ENCODE peak calls at places on chromosomes 12 and 14, in four cellular contexts. Q is heart right ventricle, C is suprapubic skin, F is endothelial cell of umbilical vein. S is an unnamed sample.

GRCh38 chr14:33464563-33464962 is 486.3 kb downstream of the EGLN3 start:
- DNase-seq in C (no peak), F (no peak), Q (no peak), S (no peak)

GRCh38 chr12:57455374-57456144 is 452 bp downstream of the INHBE start:
- DNase-seq in F (no peak), Q (no peak), C (no peak), S (no peak)

GRCh38 chr12:32502693-32503510 is 103.5 kb downstream of the FGD4 start:
- DNase-seq in C (no peak), F (peak; percentile 60), Q (no peak), S (no peak)

GRCh38 chr12:131075611-131076010 is 121.9 kb downstream of the ADGRD1 start:
- DNase-seq in Q (no peak), C (no peak), F (no peak), S (no peak)

GRCh38 chr14:89251066-89251465 is 166.0 kb downstream of the FOXN3 start:
- DNase-seq in F (no peak), Q (no peak), C (no peak), S (no peak)

GRCh38 chr12:47736216-47736615 is 10.9 kb upstream of the ENDOU start:
- DNase-seq in C (no peak), Q (no peak), F (no peak), S (no peak)

GRCh38 chr14:99391671-99392070 is 89.0 kb downstream of the SETD3 start:
- DNase-seq in C (no peak), Q (no peak), F (peak; percentile 76), S (no peak)

GRCh38 chr12:56190695-56191155 is 1.4 kb upstream of the SMARCC2 start:
- DNase-seq in C (no peak), F (no peak), Q (no peak), S (no peak)

GRCh38 chr12:103801709-103802585 is 39.1 kb downstream of the NT5DC3 start:
- DNase-seq in Q (no peak), F (no peak), C (no peak), S (no peak)

GRCh38 chr14:92728781-92729364 is 19.6 kb downstream of the LGMN start:
- DNase-seq in F (peak; percentile 20), C (peak; percentile 42), Q (no peak), S (peak; percentile 65)

GRCh38 chr12:122123051-122123760 is 44.6 kb downstream of the MLXIP start:
- DNase-seq in Q (peak; percentile 77), F (peak; percentile 70), C (peak; percentile 82), S (peak; percentile 72)

GRCh38 chr14:63938198-63939005 is 85.6 kb downstream of the SYNE2 start:
- DNase-seq in C (no peak), F (no peak), Q (no peak), S (no peak)

GRCh38 chr12:92546826-92547348 is 155.9 kb upstream of the PLEKHG7 start:
- DNase-seq in C (no peak), F (no peak), Q (no peak), S (no peak)

GRCh38 chr12:92543872-92544271 is 158.9 kb upstream of the PLEKHG7 start:
- DNase-seq in C (no peak), F (peak; percentile 61), Q (no peak), S (no peak)

GRCh38 chr12:92543359-92543758 is 159.4 kb upstream of the PLEKHG7 start:
- DNase-seq in F (no peak), C (no peak), Q (no peak), S (no peak)

GRCh38 chr12:92546259-92546825 is 156.4 kb upstream of the PLEKHG7 start:
- DNase-seq in F (no peak), C (no peak), Q (no peak), S (no peak)

DNA sequence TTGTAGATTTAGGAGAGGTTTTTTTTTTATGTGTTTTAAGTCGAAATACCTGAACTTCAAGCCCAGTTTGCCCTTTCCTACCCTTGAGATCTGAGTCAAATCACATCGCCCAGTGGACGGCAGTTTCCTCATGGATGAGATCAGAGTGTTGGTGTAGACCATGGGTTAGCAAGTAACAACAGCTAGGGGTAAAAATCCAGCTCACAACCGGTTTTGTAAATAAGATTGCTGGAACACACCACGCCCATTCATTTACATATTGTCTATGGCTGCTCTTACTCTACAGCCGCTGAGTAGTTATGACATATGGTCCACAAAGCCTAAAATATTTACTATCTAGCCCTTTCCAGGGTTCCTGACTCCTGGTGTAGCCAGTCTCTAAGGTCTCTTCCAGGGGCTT is 158.5 kb upstream of the PLEKHG7 start:
- DNase-seq in Q (no peak), F (peak; percentile 12), C (no peak), S (no peak)
- H3K27ac ChIP-seq in Q (no peak overlapping the region), F (no peak overlapping the region), C (peak overlapping the region; percentile 75), S (no peak overlapping the region)

DNA sequence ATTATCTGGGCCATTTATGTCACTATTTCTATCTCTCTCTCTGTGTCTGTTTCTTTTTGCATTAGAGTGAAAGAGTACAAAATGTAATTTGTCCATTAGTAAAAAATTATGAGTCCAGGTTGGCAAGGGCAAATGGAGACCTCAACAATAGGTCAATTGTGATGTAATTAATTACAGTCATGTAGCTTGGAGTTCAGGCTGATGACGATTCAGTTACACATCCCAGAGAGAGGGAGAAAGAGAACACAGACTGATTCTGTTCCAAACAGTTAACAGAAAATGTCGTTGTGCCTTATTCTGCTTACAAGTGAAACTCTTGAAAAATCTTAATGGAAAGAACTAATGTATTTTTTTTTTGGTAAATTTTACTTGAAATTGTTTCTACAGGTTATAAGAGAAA is 83.3 kb downstream of the ATXN7L3B start:
- DNase-seq in C (no peak), Q (no peak), F (no peak), S (no peak)
- H3K4me1 ChIP-seq in C (no peaks in the 10 kb centered on the region), Q (no peaks in the 10 kb centered on the region), F (no peaks in the 10 kb centered on the region), S (no peaks in the 10 kb centered on the region)

GRCh38 chr12:117363263-117363662 is 1.8 kb upstream of the NOS1 start:
- DNase-seq in Q (no peak), F (no peak), C (no peak), S (no peak)
- H3K27me3 ChIP-seq in Q (peaks cover 7% of the 10 kb centered on the region), F (peaks cover 50% of the 10 kb centered on the region), C (peaks cover 82% of the 10 kb centered on the region), S (peaks cover 85% of the 10 kb centered on the region)

GRCh38 chr12:11730299-11731041 is 81.0 kb downstream of the ETV6 start:
- DNase-seq in C (no peak), F (no peak), Q (no peak), S (no peak)
- H3K27ac ChIP-seq in C (peak overlapping the region; percentile 80), F (peak overlapping the region; percentile 91), Q (no peak overlapping the region), S (peak overlapping the region; percentile 54)

GRCh38 chr14:22563987-22564386 is 25.0 kb downstream of the DAD1 start:
- DNase-seq in C (no peak), Q (no peak), F (no peak), S (no peak)
- H3K4me1 ChIP-seq in C (no peaks in the 10 kb centered on the region), Q (peaks cover 9% of the 10 kb centered on the region), F (peaks cover 31% of the 10 kb centered on the region), S (peaks cover 11% of the 10 kb centered on the region)